ENCODE peak calls at places on chromosomes 6 and 20, in four cellular contexts. Z is A549, F is K562, W is HepG2. G is an unnamed sample.

GRCh38 chr6:24273471-24273870 is 84.4 kb downstream of the DCDC2 start:
- DNase-seq in Z (no peak), F (no peak), W (no peak), G (peak)

GRCh38 chr6:2589171-2589661 is 161.5 kb downstream of the MYLK4 start:
- DNase-seq in Z (no peak), F (no peak), W (peak), G (no peak)

GRCh38 chr6:15897063-15897934 is 231.6 kb upstream of the MYLIP start:
- DNase-seq in Z (no peak), F (no peak), W (no peak), G (peak)

GRCh38 chr6:132418566-132418965 is 17.3 kb upstream of the MOXD1 start:
- DNase-seq in Z (no peak), F (no peak), W (no peak), G (no peak)

GRCh38 chr6:148713033-148713738 is 33.6 kb upstream of the UST start:
- DNase-seq in Z (no peak), F (no peak), W (no peak), G (no peak)

GRCh38 chr20:51337126-51337805 is 205.3 kb downstream of the NFATC2 start:
- DNase-seq in Z (no peak), F (no peak), W (no peak), G (no peak)

GRCh38 chr20:20713244-20713765 is 861 bp upstream of the RALGAPA2 start:
- DNase-seq in Z (no peak), F (no peak), W (peak), G (no peak)

GRCh38 chr6:138521800-138522199 is 22.5 kb upstream of the NHSL1 start:
- DNase-seq in Z (no peak), F (no peak), W (no peak), G (no peak)

GRCh38 chr6:128277379-128277778 is 243.0 kb downstream of the PTPRK start:
- DNase-seq in Z (no peak), F (no peak), W (no peak), G (no peak)

GRCh38 chr6:2919401-2919800 is 16.3 kb upstream of the SERPINB9 start:
- DNase-seq in Z (no peak), F (no peak), W (no peak), G (no peak)

GRCh38 chr6:445571-446417 is 54.2 kb downstream of the IRF4 start:
- DNase-seq in Z (no peak), F (no peak), W (no peak), G (no peak)

DNA sequence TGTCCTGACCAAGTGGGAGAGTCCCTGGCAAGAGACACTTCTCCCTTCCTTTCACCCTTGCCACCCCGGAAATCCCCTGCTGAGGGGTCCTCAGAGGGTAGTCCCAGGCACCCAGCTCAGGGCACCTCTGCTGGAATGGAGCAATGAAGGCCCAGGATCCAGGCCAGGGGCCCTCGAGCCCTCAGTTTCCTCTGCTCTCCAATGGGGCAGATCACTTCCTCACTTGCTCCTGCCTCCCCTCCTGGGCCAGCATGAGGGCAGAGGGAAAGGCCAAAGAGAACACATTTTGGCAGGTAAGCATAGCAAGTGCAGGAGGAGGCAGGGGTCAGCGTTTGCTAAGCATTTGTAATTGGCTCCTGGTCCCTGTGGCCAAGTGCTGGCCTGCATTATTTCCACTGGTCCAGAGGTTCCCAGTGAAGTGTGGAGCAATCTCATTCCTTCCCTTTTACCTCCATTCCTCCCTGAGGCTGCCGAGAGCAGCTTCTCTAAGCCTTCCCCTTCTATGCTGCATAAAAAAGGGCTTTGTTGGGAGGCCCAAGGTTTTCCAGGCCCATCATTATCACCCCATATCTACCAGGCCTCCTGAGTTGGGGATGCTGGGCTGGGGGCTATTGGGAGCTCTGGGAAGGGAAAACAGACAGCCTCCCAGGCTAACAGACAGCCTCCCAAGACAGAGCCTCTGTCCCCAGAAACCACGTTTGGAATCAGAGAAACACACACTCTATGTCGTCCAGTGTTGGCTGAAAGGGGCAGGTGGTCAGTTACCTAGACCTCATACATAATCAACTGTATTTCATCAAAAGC is 28.8 kb upstream of the VEGFA start:
- DNase-seq in Z (no peak), F (no peak), W (no peak), G (no peak)
- TF ChIP-seq MAZ in Z (no peak), F (no peak), W (no peak), G (no peak)

DNA sequence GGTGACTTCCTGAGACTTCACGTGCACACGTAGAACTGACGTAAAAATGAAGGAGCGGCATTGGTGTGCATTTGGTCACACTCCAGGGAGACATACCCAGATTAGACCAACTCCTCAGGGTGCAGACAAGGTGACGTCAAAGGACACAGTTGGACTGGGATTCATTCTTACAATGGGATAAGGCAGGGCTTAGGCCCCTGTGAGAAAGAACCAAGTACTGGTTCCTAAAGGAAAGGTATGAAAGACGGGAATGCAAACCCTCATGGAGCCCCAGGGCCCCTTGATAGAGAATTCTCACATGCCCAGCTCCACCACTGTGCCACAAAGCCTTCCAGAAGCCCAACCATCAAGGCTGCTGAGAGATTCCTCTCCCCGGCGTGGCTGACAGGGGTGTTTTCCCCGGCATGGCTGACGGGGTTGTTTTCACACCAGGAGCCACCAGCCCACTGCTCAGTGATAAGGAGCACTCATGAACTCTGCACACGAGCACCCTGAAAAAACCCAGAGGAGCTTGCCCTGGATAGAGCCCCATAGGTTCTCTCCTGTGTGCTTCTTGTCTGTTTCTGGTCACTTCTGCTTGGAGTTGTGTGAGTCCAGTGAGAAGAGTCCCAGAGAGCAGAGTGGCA is 90.1 kb downstream of the CAP2 start:
- DNase-seq in Z (no peak), F (no peak), W (no peak), G (no peak)
- TF ChIP-seq MAZ in Z (no peak), F (no peak), W (no peak), G (no peak)

GRCh38 chr6:54361734-54362133 is 53.5 kb downstream of the TINAG start:
- DNase-seq in Z (no peak), F (no peak), W (no peak), G (no peak)

GRCh38 chr6:54361188-54361587 is 52.9 kb downstream of the TINAG start:
- DNase-seq in Z (no peak), F (no peak), W (no peak), G (no peak)

GRCh38 chr6:54366647-54367327 is 58.5 kb downstream of the TINAG start:
- DNase-seq in Z (no peak), F (no peak), W (no peak), G (peak)
- TF ChIP-seq MAZ in Z (no peak), F (no peak), W (no peak), G (no peak)

GRCh38 chr6:5333653-5334052 is 72.3 kb downstream of the FARS2 start:
- DNase-seq in Z (no peak), F (no peak), W (peak), G (peak)
- TF ChIP-seq MAZ in Z (no peak), F (no peak), W (no peak), G (no peak)

GRCh38 chr6:46626228-46626909 is 26.2 kb downstream of the CYP39A1 start:
- DNase-seq in Z (no peak), F (no peak), W (peak), G (peak)

GRCh38 chr6:46628976-46629375 is 23.6 kb downstream of the CYP39A1 start:
- DNase-seq in Z (no peak), F (no peak), W (no peak), G (no peak)

GRCh38 chr6:46626976-46627375 is 25.6 kb downstream of the CYP39A1 start:
- DNase-seq in Z (no peak), F (no peak), W (no peak), G (no peak)

GRCh38 chr6:46629698-46630097 is 22.9 kb downstream of the CYP39A1 start:
- DNase-seq in Z (no peak), F (no peak), W (no peak), G (no peak)

GRCh38 chr6:46628498-46628897 is 24.1 kb downstream of the CYP39A1 start:
- DNase-seq in Z (no peak), F (no peak), W (no peak), G (no peak)
- TF ChIP-seq MAZ in Z (no peak), F (no peak), W (no peak), G (no peak)

GRCh38 chr6:150068173-150068785 is 642 bp downstream of the ULBP3 start:
- DNase-seq in Z (no peak), F (no peak), W (no peak), G (no peak)
- TF ChIP-seq MAZ in Z (no peak), F (no peak), W (no peak), G (no peak)

GRCh38 chr6:161446296-161446925 is 172.6 kb upstream of the AGPAT4 start:
- DNase-seq in Z (no peak), F (no peak), W (no peak), G (no peak)

GRCh38 chr6:161444966-161445799 is 171.3 kb upstream of the AGPAT4 start:
- DNase-seq in Z (no peak), F (no peak), W (no peak), G (peak)

GRCh38 chr6:161442381-161442858 is 168.6 kb upstream of the AGPAT4 start:
- DNase-seq in Z (no peak), F (no peak), W (no peak), G (no peak)

GRCh38 chr6:161444464-161444863 is 170.6 kb upstream of the AGPAT4 start:
- DNase-seq in Z (no peak), F (peak), W (no peak), G (peak)

GRCh38 chr6:161443868-161444267 is 170.0 kb upstream of the AGPAT4 start:
- DNase-seq in Z (no peak), F (no peak), W (no peak), G (no peak)
- TF ChIP-seq MAZ in Z (no peak), F (no peak), W (no peak), G (no peak)

GRCh38 chr6:26222587-26222986 is 135.4 kb downstream of the HFE start:
- DNase-seq in Z (no peak), F (no peak), W (no peak), G (no peak)

GRCh38 chr6:26220353-26220970 is 133.2 kb downstream of the HFE start:
- DNase-seq in Z (no peak), F (no peak), W (no peak), G (no peak)

GRCh38 chr6:26223213-26223612 is 136.0 kb downstream of the HFE start:
- DNase-seq in Z (no peak), F (no peak), W (no peak), G (peak)

GRCh38 chr6:26218824-26219223 is 131.6 kb downstream of the HFE start:
- DNase-seq in Z (no peak), F (no peak), W (no peak), G (no peak)

DNA sequence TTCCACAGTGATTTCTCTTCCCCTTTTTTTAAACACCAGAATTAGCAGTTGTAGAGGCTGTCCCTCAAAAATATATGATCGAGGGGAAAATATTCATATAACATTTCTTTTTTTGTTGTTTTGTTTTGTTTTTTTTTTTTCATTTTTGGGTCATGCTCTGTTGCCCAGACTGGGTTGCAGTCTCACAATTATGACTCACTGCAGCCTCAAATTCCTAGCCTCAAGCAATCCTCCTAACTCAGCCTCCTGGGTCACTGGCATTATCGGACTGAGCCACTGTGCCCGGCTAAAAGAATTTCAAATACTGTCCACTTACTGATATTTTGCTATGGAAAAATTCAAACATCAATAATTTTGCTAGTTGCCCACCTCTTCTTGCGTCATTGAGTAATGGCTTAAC is 134.0 kb downstream of the HFE start:
- DNase-seq in Z (no peak), F (no peak), W (no peak), G (no peak)
- TF ChIP-seq MAZ in Z (no peak), F (no peak), W (no peak), G (no peak)

DNA sequence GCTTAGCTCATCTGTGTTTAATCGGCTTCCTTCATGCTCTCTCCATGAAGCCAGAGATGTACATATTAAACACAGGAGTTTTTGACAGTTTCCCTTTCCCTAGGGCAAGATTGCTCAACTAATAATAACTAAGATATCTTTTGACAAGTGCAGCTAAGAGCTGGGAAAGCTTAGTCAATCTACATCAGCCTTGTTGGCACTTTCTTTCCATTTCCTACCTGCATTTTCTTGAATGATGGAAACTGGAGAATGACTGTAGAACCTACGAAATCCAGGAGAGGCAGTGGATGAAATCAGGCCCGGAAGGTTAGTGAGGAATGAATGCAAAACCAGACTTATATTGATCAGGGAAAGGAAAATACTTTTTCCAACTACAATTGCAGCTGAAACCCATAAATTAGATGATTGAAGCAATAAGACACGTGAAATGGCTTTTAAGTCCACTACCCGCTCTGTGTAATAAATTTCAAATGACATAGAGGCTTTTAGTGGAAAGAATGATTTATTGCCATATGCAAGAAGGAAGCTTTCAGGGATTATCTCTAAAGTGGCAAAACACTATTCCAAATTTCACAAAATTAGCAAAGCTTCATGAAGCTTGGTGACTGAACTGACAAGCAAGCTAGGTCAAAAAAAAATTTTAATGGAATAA is 237.2 kb upstream of the ID4 start:
- DNase-seq in Z (no peak), F (no peak), W (no peak), G (no peak)
- TF ChIP-seq MAZ in Z (no peak), F (no peak), W (no peak), G (no peak)